ENCODE peak calls at places on chromosomes 16 and 17, in eight cellular contexts. S is heart left ventricle, T is mesendoderm, Q is foreskin keratinocyte, D is transverse colon, K is heart right ventricle, B is mucosa of descending colon, L is H1. R is an unnamed sample.

GRCh38 chr17:546456-546855 is 168.2 kb downstream of the VPS53 start:
- DNase-seq in L (no peak), S (no peak), Q (no peak), T (no peak), D (no peak), B (no peak), K (no peak), R (no peak)

GRCh38 chr16:30958164-30959083 is 870 bp downstream of the SETD1A start:
- DNase-seq in L (no peak), S (peak; percentile 58), Q (no peak), K (no peak), T (peak; percentile 63), B (no peak), D (peak; percentile 52), R (no peak)

GRCh38 chr17:56108811-56109284 is 44.4 kb upstream of the ANKFN1 start:
- DNase-seq in B (peak; percentile 14), S (no peak), Q (no peak), T (no peak), K (no peak), L (no peak), D (no peak), R (no peak)

GRCh38 chr16:50269061-50269705 is 2.8 kb downstream of the ADCY7 start:
- DNase-seq in D (no peak), S (no peak), T (no peak), L (no peak), Q (no peak), K (no peak), B (no peak), R (no peak)

GRCh38 chr17:58639681-58640080 is 52.2 kb downstream of the TEX14 start:
- DNase-seq in D (no peak), B (no peak), S (no peak), K (no peak), L (no peak), T (no peak), Q (no peak), R (no peak)

GRCh38 chr16:77290451-77291110 is 91.4 kb downstream of the SYCE1L start:
- DNase-seq in Q (no peak), S (no peak), T (no peak), L (no peak), B (no peak), D (no peak), K (no peak), R (no peak)

GRCh38 chr16:50717109-50717893 is 23.9 kb downstream of the NOD2 start:
- DNase-seq in L (no peak), B (no peak), S (no peak), K (no peak), Q (no peak), T (no peak), D (no peak), R (no peak)

GRCh38 chr17:69235338-69236058 is 6.9 kb upstream of the ABCA10 start:
- DNase-seq in S (peak; percentile 80), L (peak; percentile 57), B (peak; percentile 91), D (peak; percentile 78), K (peak; percentile 57), T (peak; percentile 90), Q (peak; percentile 28), R (no peak)

GRCh38 chr16:67666538-67667433 is at the start of the genes C16orf86 and ENKD1:
- DNase-seq in L (no peak), K (peak; percentile 88), S (peak; percentile 89), B (peak; percentile 84), T (peak; percentile 91), Q (no peak), D (peak; percentile 88), R (no peak)

GRCh38 chr16:59030923-59031485 is 296.9 kb upstream of the GOT2 start:
- DNase-seq in B (no peak), L (no peak), T (no peak), K (no peak), D (no peak), Q (no peak), S (no peak), R (no peak)

GRCh38 chr16:85422374-85423185 is 190.5 kb upstream of the GSE1 start:
- DNase-seq in B (peak; percentile 89), D (peak; percentile 85), T (no peak), K (no peak), Q (no peak), S (peak; percentile 19), L (no peak), R (no peak)

GRCh38 chr16:12796498-12796897 is 7.2 kb downstream of the CPPED1 start:
- DNase-seq in B (no peak), L (no peak), T (no peak), Q (no peak), K (no peak), S (no peak), D (no peak), R (no peak)

GRCh38 chr17:15510361-15510760 is 42.9 kb upstream of the CDRT4 start:
- DNase-seq in B (no peak), T (no peak), S (no peak), Q (peak; percentile 18), K (no peak), L (no peak), D (no peak), R (peak; percentile 20)

GRCh38 chr16:81457326-81458133 is 12.9 kb downstream of the CMIP start:
- DNase-seq in D (no peak), L (no peak), B (no peak), T (peak; percentile 88), Q (no peak), K (no peak), S (no peak), R (no peak)

GRCh38 chr16:56849690-56850680 is 15.0 kb upstream of the SLC12A3 start:
- DNase-seq in K (no peak), L (no peak), S (no peak), Q (no peak), D (no peak), B (no peak), T (no peak), R (no peak)

GRCh38 chr16:78513838-78514237 is 414.4 kb downstream of the WWOX start:
- DNase-seq in K (no peak), B (no peak), T (no peak), D (no peak), Q (no peak), L (no peak), S (no peak), R (no peak)

GRCh38 chr17:79864147-79864546 is 24.9 kb upstream of the CBX4 start:
- DNase-seq in B (no peak), T (no peak), Q (no peak), D (no peak), K (no peak), L (no peak), S (no peak), R (no peak)

GRCh38 chr17:42118545-42118944 is 2.6 kb downstream of the KAT2A start:
- DNase-seq in D (no peak), L (no peak), S (no peak), K (no peak), T (peak; percentile 57), B (peak; percentile 54), Q (no peak), R (no peak)

GRCh38 chr17:29005936-29006438 is at the start of gene SEZ6:
- DNase-seq in S (peak; percentile 84), T (peak; percentile 84), L (peak; percentile 29), D (peak; percentile 37), K (peak; percentile 78), B (peak; percentile 71), Q (no peak), R (no peak)

DNA sequence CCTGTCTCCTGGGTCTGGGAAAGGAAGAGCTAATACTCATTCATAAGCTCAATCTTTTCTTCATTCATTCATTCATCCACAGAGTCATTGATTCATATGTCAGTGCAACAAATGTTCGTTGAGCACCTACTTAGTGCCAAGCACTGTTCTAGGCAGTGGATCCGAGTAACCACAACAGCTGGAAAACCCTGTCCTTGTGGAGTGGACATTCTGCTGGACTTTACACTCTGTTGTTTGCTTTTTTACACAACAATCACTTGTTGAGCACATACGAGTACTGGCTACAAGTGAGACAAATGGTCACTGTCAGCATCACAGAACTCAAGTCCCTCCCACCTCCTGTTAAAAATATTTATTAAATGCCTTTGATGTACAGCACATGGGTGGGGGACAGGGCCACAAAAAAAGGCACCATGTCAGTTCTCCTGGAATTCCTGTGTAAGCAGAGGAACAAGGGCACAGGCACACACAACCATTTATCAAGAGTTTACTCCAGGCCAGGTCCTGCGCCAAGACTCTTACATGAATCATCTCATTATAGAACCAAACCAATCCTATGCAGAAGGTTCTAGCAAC is 46.9 kb downstream of the TEKT5 start:
- DNase-seq in K (no peak), Q (no peak), B (no peak), D (no peak), S (no peak), T (no peak), L (no peak), R (no peak)
- H3K4me1 ChIP-seq in K (no peaks in the 10 kb centered on the region), Q (no peaks in the 10 kb centered on the region), B (peaks cover 32% of the 10 kb centered on the region), D (peaks cover 33% of the 10 kb centered on the region), S (no peaks in the 10 kb centered on the region), T (no peaks in the 10 kb centered on the region), L (peaks cover 2% of the 10 kb centered on the region), R (no peaks in the 10 kb centered on the region)

DNA sequence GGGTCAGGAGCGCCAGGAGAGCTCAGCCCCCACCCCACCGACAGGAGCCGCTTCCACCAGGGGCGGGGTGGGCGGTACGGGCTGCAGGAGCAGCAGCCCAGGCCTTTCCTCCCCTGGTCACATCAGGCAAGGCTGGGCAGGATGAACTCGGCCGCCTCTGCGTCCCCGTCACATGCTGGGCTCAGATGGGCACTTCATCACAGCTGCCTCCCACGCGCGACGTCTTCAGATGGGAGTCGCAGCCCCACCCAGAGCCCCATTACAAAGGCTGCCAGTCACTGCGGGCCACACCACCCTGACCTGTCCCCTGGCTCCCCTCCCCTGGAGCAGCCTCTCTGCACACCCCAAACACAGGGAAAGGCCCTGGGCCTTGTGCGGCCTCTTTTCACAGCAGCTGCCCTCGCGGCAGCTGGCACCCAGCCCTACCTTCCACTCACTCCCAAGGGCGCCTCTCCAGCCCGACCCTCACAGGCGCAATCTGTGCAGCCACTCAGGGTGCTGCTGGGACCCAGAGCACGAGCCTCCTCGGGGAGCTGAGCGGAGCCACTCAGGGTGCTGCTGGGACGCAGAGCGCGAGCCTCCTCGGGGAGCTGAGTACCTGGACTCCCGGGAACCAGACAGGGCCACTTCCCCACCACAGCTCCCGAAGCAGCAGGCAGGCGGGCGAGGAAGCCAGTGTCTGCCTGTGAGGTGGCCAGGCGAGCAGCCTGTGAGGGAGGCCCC is 4.7 kb downstream of the ZNF598 start:
- DNase-seq in L (no peak), T (no peak), Q (no peak), D (no peak), S (no peak), K (no peak), B (no peak), R (no peak)
- H3K4me1 ChIP-seq in L (peaks cover 33% of the 10 kb centered on the region), T (peaks cover 9% of the 10 kb centered on the region), Q (peaks cover 7% of the 10 kb centered on the region), D (peaks cover 50% of the 10 kb centered on the region), S (peaks cover 65% of the 10 kb centered on the region), K (peaks cover 60% of the 10 kb centered on the region), B (peaks cover 34% of the 10 kb centered on the region), R (peaks cover 61% of the 10 kb centered on the region)

DNA sequence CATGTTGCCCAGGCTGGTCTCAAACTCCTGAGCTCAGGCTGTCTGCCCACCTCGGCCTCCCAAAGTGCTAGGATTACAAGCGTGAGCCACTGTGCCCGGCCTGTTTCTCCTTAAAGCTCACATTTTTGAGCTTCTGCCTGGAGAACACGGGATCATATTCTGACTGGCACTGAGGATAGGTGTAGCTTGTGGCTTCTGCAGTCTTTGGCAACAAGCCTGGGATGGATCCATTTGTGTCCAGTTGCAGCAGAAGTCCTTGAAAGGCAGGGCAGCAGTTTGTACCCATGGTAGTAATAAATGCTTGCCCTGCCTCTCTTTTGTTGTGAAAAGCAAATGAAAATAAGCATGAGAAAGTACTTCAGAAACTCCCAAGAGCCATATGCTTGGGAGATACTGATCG is 3.0 kb upstream of the CORO7 start:
- DNase-seq in D (no peak), K (no peak), L (no peak), Q (no peak), T (no peak), B (no peak), S (no peak), R (no peak)
- H3K4me1 ChIP-seq in D (peaks cover 38% of the 10 kb centered on the region), K (peaks cover 29% of the 10 kb centered on the region), L (peaks cover 11% of the 10 kb centered on the region), Q (no peaks in the 10 kb centered on the region), T (no peaks in the 10 kb centered on the region), B (peaks cover 28% of the 10 kb centered on the region), S (peaks cover 19% of the 10 kb centered on the region), R (peaks cover 16% of the 10 kb centered on the region)

GRCh38 chr17:48555183-48555615 is 10.3 kb upstream of the HOXB2 start:
- DNase-seq in T (no peak), K (no peak), B (no peak), S (no peak), L (no peak), Q (no peak), D (no peak), R (no peak)
- H3K4me1 ChIP-seq in T (no peaks in the 10 kb centered on the region), K (no peaks in the 10 kb centered on the region), B (peaks cover 23% of the 10 kb centered on the region), S (peaks cover 28% of the 10 kb centered on the region), L (peaks cover 11% of the 10 kb centered on the region), Q (no peaks in the 10 kb centered on the region), D (peaks cover 82% of the 10 kb centered on the region), R (peaks cover 27% of the 10 kb centered on the region)